ENCODE peak calls at places on chromosome 21, in nine cellular contexts. H is left ventricle myocardium inferior, V is AG04450, X is Calu3, Q is choroid plexus epithelial cell, F is fibroblast of mammary gland, T is astrocyte of the spinal cord, P is A549, E is neural crest cell. O is an unnamed sample.

GRCh38 chr21:33217168-33217567 is 12.6 kb upstream of the IFNAR2 start:
- DNase-seq in H (no peak), V (no peak), X (no peak), Q (no peak), F (no peak), T (no peak), P (no peak), E (no peak), O (no peak)

GRCh38 chr21:18951291-18952038 is 547.9 kb upstream of the TMPRSS15 start:
- DNase-seq in H (no peak), V (no peak), X (no peak), Q (peak), F (peak), T (peak), P (no peak), E (peak), O (no peak)

GRCh38 chr21:15592271-15592860 is 137.4 kb upstream of the USP25 start:
- DNase-seq in H (no peak), V (peak), X (peak), Q (peak), F (peak), T (peak), P (peak), E (peak), O (peak)

GRCh38 chr21:39518845-39519205 is 67.1 kb downstream of the SH3BGR start:
- DNase-seq in H (no peak), V (no peak), X (no peak), Q (no peak), F (peak), T (no peak), P (no peak), E (no peak), O (peak)

GRCh38 chr21:40587786-40588353 is 259.1 kb downstream of the DSCAM start:
- DNase-seq in H (no peak), V (no peak), X (no peak), Q (no peak), F (no peak), T (no peak), P (no peak), E (no peak), O (peak)

GRCh38 chr21:26843912-26844257 is 1.3 kb downstream of the ADAMTS1 start:
- DNase-seq in H (no peak), V (no peak), X (no peak), Q (peak), F (peak), T (peak), P (no peak), E (no peak), O (peak)

GRCh38 chr21:39900491-39900890 is 33.3 kb downstream of the PCP4 start:
- DNase-seq in H (no peak), V (no peak), X (no peak), Q (no peak), F (no peak), T (no peak), P (no peak), E (no peak), O (no peak)

GRCh38 chr21:25385912-25386474 is 221.3 kb downstream of the MRPL39 start:
- DNase-seq in H (no peak), V (peak), X (peak), Q (peak), F (peak), T (peak), P (peak), E (no peak), O (peak)

GRCh38 chr21:27329255-27329851 is 362.5 kb upstream of the ADAMTS5 start:
- DNase-seq in H (no peak), V (peak), X (no peak), Q (peak), F (peak), T (peak), P (no peak), E (no peak), O (no peak)

GRCh38 chr21:40291560-40291959 is 424.3 kb downstream of the PCP4 start:
- DNase-seq in H (no peak), V (no peak), X (no peak), Q (no peak), F (no peak), T (no peak), P (no peak), E (no peak), O (no peak)

GRCh38 chr21:33976082-33976979 is 60.7 kb upstream of the ATP5PO start:
- DNase-seq in H (peak), V (peak), X (peak), Q (peak), F (peak), T (peak), P (peak), E (no peak), O (peak)

GRCh38 chr21:28342229-28342810 is 650.4 kb downstream of the LTN1 start:
- DNase-seq in H (no peak), V (no peak), X (no peak), Q (no peak), F (no peak), T (peak), P (no peak), E (no peak), O (no peak)

GRCh38 chr21:16072692-16073091 is 342.9 kb downstream of the USP25 start:
- DNase-seq in H (no peak), V (peak), X (no peak), Q (peak), F (peak), T (peak), P (no peak), E (no peak), O (no peak)

GRCh38 chr21:39952265-39952664 is 85.0 kb downstream of the PCP4 start:
- DNase-seq in H (no peak), V (no peak), X (no peak), Q (no peak), F (no peak), T (no peak), P (no peak), E (no peak), O (no peak)

GRCh38 chr21:39663066-39663465 is 50.3 kb downstream of the B3GALT5 start:
- DNase-seq in H (no peak), V (no peak), X (no peak), Q (no peak), F (no peak), T (no peak), P (no peak), E (no peak), O (no peak)

GRCh38 chr21:16533692-16534407 is 804.1 kb downstream of the USP25 start:
- DNase-seq in H (no peak), V (no peak), X (no peak), Q (no peak), F (peak), T (no peak), P (no peak), E (no peak), O (no peak)

GRCh38 chr21:46509760-46510159 is 51.1 kb downstream of the DIP2A start:
- DNase-seq in H (no peak), V (no peak), X (peak), Q (no peak), F (peak), T (peak), P (peak), E (no peak), O (peak)

GRCh38 chr21:28516011-28516410 is 476.7 kb downstream of the LTN1 start:
- DNase-seq in H (no peak), V (no peak), X (no peak), Q (no peak), F (no peak), T (no peak), P (no peak), E (no peak), O (no peak)

GRCh38 chr21:34187935-34188334 is 114.6 kb downstream of the MRPS6 start:
- DNase-seq in H (peak), V (no peak), X (no peak), Q (no peak), F (peak), T (peak), P (no peak), E (no peak), O (no peak)

GRCh38 chr21:31630062-31630711 is 29.3 kb upstream of the SOD1 start:
- DNase-seq in H (no peak), V (peak), X (peak), Q (peak), F (peak), T (peak), P (peak), E (no peak), O (peak)

GRCh38 chr21:35208117-35208516 is 159.0 kb upstream of the RUNX1 start:
- DNase-seq in H (no peak), V (no peak), X (no peak), Q (no peak), F (no peak), T (no peak), P (no peak), E (no peak), O (no peak)
- TF ChIP-seq CTCF in H (no peak), V (no peak), X (no peak), Q (no peak), F (no peak), T (no peak), P (no peak), E (no peak), O (no peak)

GRCh38 chr21:36261459-36261858 is 58.5 kb upstream of the MORC3 start:
- DNase-seq in H (no peak), V (no peak), X (no peak), Q (no peak), F (no peak), T (no peak), P (no peak), E (no peak), O (peak)

GRCh38 chr21:36263797-36264196 is 56.2 kb upstream of the MORC3 start:
- DNase-seq in H (no peak), V (no peak), X (no peak), Q (no peak), F (no peak), T (no peak), P (no peak), E (no peak), O (no peak)

GRCh38 chr21:36257657-36258056 is 62.3 kb upstream of the MORC3 start:
- DNase-seq in H (no peak), V (no peak), X (no peak), Q (no peak), F (no peak), T (no peak), P (no peak), E (no peak), O (no peak)

GRCh38 chr21:36260030-36260787 is 59.8 kb upstream of the MORC3 start:
- DNase-seq in H (no peak), V (peak), X (peak), Q (peak), F (peak), T (peak), P (peak), E (peak), O (peak)

GRCh38 chr21:36260802-36261201 is 59.2 kb upstream of the MORC3 start:
- DNase-seq in H (no peak), V (no peak), X (no peak), Q (no peak), F (no peak), T (no peak), P (no peak), E (no peak), O (no peak)
- TF ChIP-seq CTCF in H (peak), V (no peak), X (peak), Q (no peak), F (no peak), T (no peak), P (no peak), E (peak), O (no peak)

DNA sequence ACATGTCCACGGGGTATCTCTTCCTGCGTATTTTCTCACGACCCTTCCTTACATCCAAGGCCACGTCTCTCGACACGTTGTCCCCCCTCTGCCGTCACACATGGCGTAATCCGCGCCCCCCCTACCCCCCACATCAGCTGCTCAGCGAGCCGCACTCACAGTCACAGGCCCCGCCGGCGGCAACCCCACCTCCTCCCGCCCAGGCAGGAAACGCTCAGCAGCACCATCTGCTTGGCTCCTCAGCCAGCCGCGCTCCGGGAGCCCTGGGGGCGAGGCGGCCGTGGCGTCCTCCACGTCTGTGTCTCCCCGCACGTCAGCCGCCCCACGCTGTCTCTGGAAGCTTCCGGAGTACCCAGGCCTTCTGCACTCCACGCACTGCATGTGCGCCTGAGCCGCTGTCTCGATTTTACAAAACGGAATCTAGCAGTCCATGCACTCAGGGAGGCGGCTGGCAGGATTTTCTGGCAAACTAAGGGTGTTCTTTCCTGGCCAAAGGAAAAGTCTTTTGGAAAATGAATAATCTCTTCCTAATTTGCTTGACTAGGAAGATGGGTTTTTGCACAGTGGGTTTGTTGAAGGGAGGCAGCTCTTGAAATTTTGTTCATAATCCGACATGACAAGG is 64.5 kb downstream of the SIK1 start:
- DNase-seq in H (peak), V (peak), X (no peak), Q (peak), F (peak), T (peak), P (no peak), E (peak), O (peak)
- TF ChIP-seq CTCF in H (no peak), V (no peak), X (no peak), Q (peak), F (no peak), T (no peak), P (no peak), E (no peak), O (no peak)

DNA sequence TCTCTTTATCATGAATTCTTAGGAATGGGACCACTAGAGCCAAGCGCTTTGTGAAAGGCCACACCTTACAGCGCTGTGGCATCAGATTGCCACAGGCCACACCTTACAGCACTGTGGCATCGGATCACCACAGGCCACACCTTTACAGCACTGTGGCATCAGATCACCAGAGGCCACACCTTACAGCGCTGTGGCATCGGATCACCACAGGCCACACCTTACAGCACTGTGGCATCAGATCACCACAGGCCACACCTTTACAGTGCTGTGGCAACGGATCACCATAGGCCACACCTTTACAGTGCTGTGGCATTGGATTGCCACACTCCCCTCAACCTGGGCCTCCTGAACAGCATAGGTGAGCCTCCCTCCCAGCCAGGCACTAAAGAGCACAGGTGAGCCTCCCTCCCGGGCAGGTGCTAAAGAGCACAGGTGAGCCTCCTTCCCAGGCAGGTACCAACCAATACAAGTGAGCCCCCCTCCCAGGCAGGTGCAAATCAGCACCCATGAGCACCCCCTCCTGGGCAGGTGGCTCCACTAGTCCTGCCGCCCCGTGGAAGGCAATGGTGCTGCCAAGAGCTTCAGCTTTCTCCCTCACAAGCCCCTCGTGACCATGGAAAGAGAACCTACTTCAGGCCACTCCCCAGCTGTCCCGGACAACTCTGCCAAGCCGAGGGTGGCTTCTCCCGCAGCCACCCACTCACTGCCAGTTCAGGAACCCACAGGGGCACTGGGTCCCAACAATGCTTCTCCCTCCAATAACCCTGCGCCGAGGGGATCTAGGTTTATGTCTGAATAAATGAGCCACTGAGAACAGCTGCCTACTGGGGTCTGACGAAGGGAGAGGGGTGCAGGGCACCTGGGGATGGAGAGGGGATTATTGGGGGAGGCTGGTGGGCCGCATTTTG is 46.7 kb downstream of the PRDM15 start:
- DNase-seq in H (no peak), V (no peak), X (no peak), Q (no peak), F (no peak), T (no peak), P (no peak), E (no peak), O (peak)
- TF ChIP-seq CTCF in H (no peak), V (no peak), X (no peak), Q (no peak), F (no peak), T (no peak), P (no peak), E (no peak), O (no peak)

GRCh38 chr21:45299864-45300785 is 12.4 kb upstream of the POFUT2 start:
- DNase-seq in H (peak), V (no peak), X (no peak), Q (peak), F (no peak), T (peak), P (no peak), E (no peak), O (no peak)
- TF ChIP-seq CTCF in H (no peak), V (no peak), X (no peak), Q (no peak), F (no peak), T (no peak), P (no peak), E (no peak), O (no peak)

GRCh38 chr21:36721817-36722216 is 22.9 kb downstream of the SIM2 start:
- DNase-seq in H (no peak), V (no peak), X (no peak), Q (no peak), F (no peak), T (no peak), P (no peak), E (no peak), O (no peak)

GRCh38 chr21:36716836-36717235 is 17.9 kb downstream of the SIM2 start:
- DNase-seq in H (no peak), V (no peak), X (no peak), Q (no peak), F (no peak), T (no peak), P (no peak), E (no peak), O (no peak)

GRCh38 chr21:36717901-36718465 is 19.1 kb downstream of the SIM2 start:
- DNase-seq in H (no peak), V (no peak), X (no peak), Q (no peak), F (no peak), T (no peak), P (no peak), E (no peak), O (no peak)

GRCh38 chr21:36718951-36719501 is 20.1 kb downstream of the SIM2 start:
- DNase-seq in H (no peak), V (no peak), X (peak), Q (no peak), F (no peak), T (no peak), P (no peak), E (no peak), O (peak)

GRCh38 chr21:36719614-36720013 is 20.7 kb downstream of the SIM2 start:
- DNase-seq in H (no peak), V (no peak), X (peak), Q (no peak), F (no peak), T (no peak), P (no peak), E (no peak), O (no peak)
- TF ChIP-seq CTCF in H (no peak), V (no peak), X (peak), Q (no peak), F (no peak), T (no peak), P (no peak), E (no peak), O (no peak)

DNA sequence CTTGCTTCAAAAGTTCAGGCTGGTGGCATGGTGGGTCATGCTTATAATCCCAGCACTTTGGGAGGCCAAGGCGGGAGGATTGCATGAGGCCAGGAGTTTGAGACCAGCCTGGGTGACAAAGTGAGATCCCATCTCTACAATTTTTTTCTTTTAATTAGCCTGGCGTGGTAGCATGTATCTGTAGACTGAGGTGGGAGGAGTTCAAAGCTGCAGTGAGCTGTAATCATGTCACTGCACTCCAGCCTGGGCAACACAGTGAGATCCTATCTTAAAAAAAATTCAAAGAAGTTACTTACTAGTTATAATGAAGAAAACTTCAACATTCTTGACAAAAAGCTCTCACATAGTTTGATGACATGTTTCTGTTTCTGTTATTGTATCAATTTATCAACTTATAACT is 45.2 kb downstream of the SAMSN1 start:
- DNase-seq in H (no peak), V (no peak), X (no peak), Q (no peak), F (no peak), T (no peak), P (no peak), E (no peak), O (no peak)
- TF ChIP-seq CTCF in H (no peak), V (no peak), X (no peak), Q (no peak), F (no peak), T (no peak), P (no peak), E (no peak), O (no peak)